ENCODE peak calls at places on chromosomes 6 and 20, in ten cellular contexts. One of them, this sample, is unnamed.

GRCh38 chr6:114020223-114020622 is 49.3 kb upstream of the HDAC2 start:
- DNase-seq in WTC11: no peak
- DNase-seq in GM03348: no peak
- DNase-seq in AG08396: no peak
- DNase-seq in hypothalamus: no peak
- DNase-seq in activated CD8-positive, alpha-beta memory T cell treated with anti-CD3 and anti-CD28 coated beads for 24 hours: no peak
- DNase-seq in stimulated activated CD4-positive, alpha-beta T cell treated with anti-CD3 and anti-CD28 coated beads, Interleukin-2, amount 100 ng/mL, for 48 hours: no peak
- DNase-seq in endothelial cell: no peak
- DNase-seq in amniotic stem cell: no peak
- DNase-seq in AG10803: no peak
- DNase-seq in this sample: no peak

GRCh38 chr6:52640170-52640569 is 30.7 kb upstream of the TMEM14A start:
- DNase-seq in GM03348: peak
- DNase-seq in stimulated activated CD4-positive, alpha-beta T cell treated with anti-CD3 and anti-CD28 coated beads, Interleukin-2, amount 100 ng/mL, for 48 hours: no peak
- DNase-seq in hypothalamus: peak
- DNase-seq in activated CD8-positive, alpha-beta memory T cell treated with anti-CD3 and anti-CD28 coated beads for 24 hours: no peak
- DNase-seq in amniotic stem cell: no peak
- DNase-seq in AG10803: peak
- DNase-seq in endothelial cell: no peak
- DNase-seq in AG08396: no peak
- DNase-seq in WTC11: no peak
- DNase-seq in this sample: no peak

GRCh38 chr6:107716688-107717089 is 107.4 kb downstream of the SCML4 start:
- DNase-seq in hypothalamus: no peak
- DNase-seq in amniotic stem cell: no peak
- DNase-seq in AG08396: no peak
- DNase-seq in GM03348: no peak
- DNase-seq in WTC11: no peak
- DNase-seq in stimulated activated CD4-positive, alpha-beta T cell treated with anti-CD3 and anti-CD28 coated beads, Interleukin-2, amount 100 ng/mL, for 48 hours: peak
- DNase-seq in endothelial cell: no peak
- DNase-seq in AG10803: peak
- DNase-seq in activated CD8-positive, alpha-beta memory T cell treated with anti-CD3 and anti-CD28 coated beads for 24 hours: peak
- DNase-seq in this sample: peak

GRCh38 chr20:21516861-21517565 is 3.1 kb upstream of the NKX2-2 start:
- DNase-seq in AG08396: peak
- DNase-seq in activated CD8-positive, alpha-beta memory T cell treated with anti-CD3 and anti-CD28 coated beads for 24 hours: no peak
- DNase-seq in hypothalamus: no peak
- DNase-seq in amniotic stem cell: no peak
- DNase-seq in GM03348: no peak
- DNase-seq in WTC11: peak
- DNase-seq in stimulated activated CD4-positive, alpha-beta T cell treated with anti-CD3 and anti-CD28 coated beads, Interleukin-2, amount 100 ng/mL, for 48 hours: no peak
- DNase-seq in endothelial cell: no peak
- DNase-seq in AG10803: no peak
- DNase-seq in this sample: no peak

GRCh38 chr20:47552996-47553395 is 51.3 kb downstream of the NCOA3 start:
- DNase-seq in activated CD8-positive, alpha-beta memory T cell treated with anti-CD3 and anti-CD28 coated beads for 24 hours: no peak
- DNase-seq in hypothalamus: no peak
- DNase-seq in WTC11: no peak
- DNase-seq in AG10803: no peak
- DNase-seq in AG08396: no peak
- DNase-seq in endothelial cell: no peak
- DNase-seq in amniotic stem cell: no peak
- DNase-seq in stimulated activated CD4-positive, alpha-beta T cell treated with anti-CD3 and anti-CD28 coated beads, Interleukin-2, amount 100 ng/mL, for 48 hours: no peak
- DNase-seq in GM03348: no peak
- DNase-seq in this sample: no peak

GRCh38 chr6:147509900-147510299 is 1.4 kb downstream of the SAMD5 start:
- DNase-seq in AG08396: no peak
- DNase-seq in GM03348: no peak
- DNase-seq in endothelial cell: no peak
- DNase-seq in stimulated activated CD4-positive, alpha-beta T cell treated with anti-CD3 and anti-CD28 coated beads, Interleukin-2, amount 100 ng/mL, for 48 hours: no peak
- DNase-seq in activated CD8-positive, alpha-beta memory T cell treated with anti-CD3 and anti-CD28 coated beads for 24 hours: no peak
- DNase-seq in hypothalamus: no peak
- DNase-seq in AG10803: no peak
- DNase-seq in amniotic stem cell: no peak
- DNase-seq in WTC11: no peak
- DNase-seq in this sample: no peak

GRCh38 chr6:16270178-16270794 is 31.9 kb downstream of the GMPR start:
- DNase-seq in hypothalamus: no peak
- DNase-seq in amniotic stem cell: no peak
- DNase-seq in activated CD8-positive, alpha-beta memory T cell treated with anti-CD3 and anti-CD28 coated beads for 24 hours: no peak
- DNase-seq in WTC11: no peak
- DNase-seq in AG08396: no peak
- DNase-seq in AG10803: no peak
- DNase-seq in GM03348: no peak
- DNase-seq in stimulated activated CD4-positive, alpha-beta T cell treated with anti-CD3 and anti-CD28 coated beads, Interleukin-2, amount 100 ng/mL, for 48 hours: no peak
- DNase-seq in endothelial cell: no peak
- DNase-seq in this sample: no peak

GRCh38 chr6:148868314-148868713 is 121.5 kb downstream of the UST start:
- DNase-seq in stimulated activated CD4-positive, alpha-beta T cell treated with anti-CD3 and anti-CD28 coated beads, Interleukin-2, amount 100 ng/mL, for 48 hours: no peak
- DNase-seq in endothelial cell: no peak
- DNase-seq in AG10803: peak
- DNase-seq in AG08396: peak
- DNase-seq in GM03348: peak
- DNase-seq in amniotic stem cell: peak
- DNase-seq in hypothalamus: no peak
- DNase-seq in activated CD8-positive, alpha-beta memory T cell treated with anti-CD3 and anti-CD28 coated beads for 24 hours: no peak
- DNase-seq in WTC11: no peak
- DNase-seq in this sample: peak

GRCh38 chr6:101195581-101195980 is 197.9 kb upstream of the GRIK2 start:
- DNase-seq in GM03348: peak
- DNase-seq in hypothalamus: no peak
- DNase-seq in amniotic stem cell: peak
- DNase-seq in endothelial cell: no peak
- DNase-seq in stimulated activated CD4-positive, alpha-beta T cell treated with anti-CD3 and anti-CD28 coated beads, Interleukin-2, amount 100 ng/mL, for 48 hours: no peak
- DNase-seq in AG08396: no peak
- DNase-seq in AG10803: peak
- DNase-seq in activated CD8-positive, alpha-beta memory T cell treated with anti-CD3 and anti-CD28 coated beads for 24 hours: no peak
- DNase-seq in WTC11: no peak
- DNase-seq in this sample: peak

GRCh38 chr20:36121981-36122930 is 32.3 kb upstream of the EPB41L1 start:
- DNase-seq in endothelial cell: no peak
- DNase-seq in AG08396: no peak
- DNase-seq in WTC11: no peak
- DNase-seq in amniotic stem cell: no peak
- DNase-seq in activated CD8-positive, alpha-beta memory T cell treated with anti-CD3 and anti-CD28 coated beads for 24 hours: no peak
- DNase-seq in GM03348: no peak
- DNase-seq in AG10803: no peak
- DNase-seq in stimulated activated CD4-positive, alpha-beta T cell treated with anti-CD3 and anti-CD28 coated beads, Interleukin-2, amount 100 ng/mL, for 48 hours: no peak
- DNase-seq in hypothalamus: no peak
- DNase-seq in this sample: no peak

GRCh38 chr20:32959351-32960221 is 44.6 kb downstream of the SUN5 start:
- DNase-seq in activated CD8-positive, alpha-beta memory T cell treated with anti-CD3 and anti-CD28 coated beads for 24 hours: no peak
- DNase-seq in GM03348: peak
- DNase-seq in amniotic stem cell: no peak
- DNase-seq in WTC11: no peak
- DNase-seq in AG10803: no peak
- DNase-seq in endothelial cell: no peak
- DNase-seq in hypothalamus: no peak
- DNase-seq in AG08396: peak
- DNase-seq in stimulated activated CD4-positive, alpha-beta T cell treated with anti-CD3 and anti-CD28 coated beads, Interleukin-2, amount 100 ng/mL, for 48 hours: no peak
- DNase-seq in this sample: no peak

GRCh38 chr20:45229264-45230056 is 8.3 kb downstream of the SEMG2 start:
- DNase-seq in WTC11: peak
- DNase-seq in hypothalamus: no peak
- DNase-seq in activated CD8-positive, alpha-beta memory T cell treated with anti-CD3 and anti-CD28 coated beads for 24 hours: peak
- DNase-seq in stimulated activated CD4-positive, alpha-beta T cell treated with anti-CD3 and anti-CD28 coated beads, Interleukin-2, amount 100 ng/mL, for 48 hours: peak
- DNase-seq in AG10803: no peak
- DNase-seq in AG08396: no peak
- DNase-seq in GM03348: peak
- DNase-seq in amniotic stem cell: no peak
- DNase-seq in endothelial cell: peak
- DNase-seq in this sample: peak

GRCh38 chr6:159762681-159763293 is 942 bp downstream of the ACAT2 start:
- DNase-seq in GM03348: no peak
- DNase-seq in WTC11: no peak
- DNase-seq in AG10803: no peak
- DNase-seq in endothelial cell: no peak
- DNase-seq in hypothalamus: peak
- DNase-seq in AG08396: no peak
- DNase-seq in amniotic stem cell: no peak
- DNase-seq in stimulated activated CD4-positive, alpha-beta T cell treated with anti-CD3 and anti-CD28 coated beads, Interleukin-2, amount 100 ng/mL, for 48 hours: no peak
- DNase-seq in activated CD8-positive, alpha-beta memory T cell treated with anti-CD3 and anti-CD28 coated beads for 24 hours: no peak
- DNase-seq in this sample: no peak

GRCh38 chr6:106966671-106967522 is 7.6 kb downstream of the CD24 start:
- DNase-seq in AG08396: no peak
- DNase-seq in stimulated activated CD4-positive, alpha-beta T cell treated with anti-CD3 and anti-CD28 coated beads, Interleukin-2, amount 100 ng/mL, for 48 hours: no peak
- DNase-seq in activated CD8-positive, alpha-beta memory T cell treated with anti-CD3 and anti-CD28 coated beads for 24 hours: no peak
- DNase-seq in GM03348: no peak
- DNase-seq in amniotic stem cell: no peak
- DNase-seq in endothelial cell: no peak
- DNase-seq in AG10803: no peak
- DNase-seq in WTC11: no peak
- DNase-seq in hypothalamus: no peak
- DNase-seq in this sample: peak